ENCODE peak calls at places on chromosomes 5 and 9, in five cellular contexts. L is colonic mucosa; A is right lobe of liver; V is CD8-positive, alpha-beta T cell; S is left ventricle myocardium inferior. T is an unnamed sample.

GRCh38 chr5:32942225-32942989 is 231.3 kb downstream of the NPR3 start:
- DNase-seq in S (no peak), L (peak; percentile 49), A (no peak), V (no peak), T (peak; percentile 26)

GRCh38 chr9:80948876-80949275 is 740.5 kb downstream of the TLE1 start:
- DNase-seq in L (no peak), V (no peak), S (no peak), A (no peak), T (no peak)

GRCh38 chr5:35009059-35009458 is 38.7 kb downstream of the AGXT2 start:
- DNase-seq in L (no peak), V (no peak), S (no peak), A (no peak), T (no peak)

GRCh38 chr9:133792721-133793470 is 54.7 kb upstream of the SARDH start:
- DNase-seq in A (peak; percentile 75), L (peak; percentile 72), V (peak; percentile 19), S (peak; percentile 79), T (no peak)

GRCh38 chr5:95631265-95631957 is 11.5 kb downstream of the GPR150 start:
- DNase-seq in V (no peak), A (no peak), S (no peak), L (no peak), T (no peak)

GRCh38 chr5:34959323-34959722 is 30.0 kb downstream of the DNAJC21 start:
- DNase-seq in S (no peak), L (no peak), V (no peak), A (no peak), T (peak; percentile 75)

GRCh38 chr9:124251188-124251587 is 6.6 kb upstream of the NEK6 start:
- DNase-seq in S (no peak), V (no peak), A (peak; percentile 7), L (no peak), T (no peak)

GRCh38 chr9:6239048-6239461 is 23.4 kb downstream of the IL33 start:
- DNase-seq in L (no peak), S (no peak), V (no peak), A (no peak), T (no peak)

GRCh38 chr9:126756876-126757415 is 47.9 kb upstream of the ZBTB43 start:
- DNase-seq in S (no peak), L (no peak), V (no peak), A (peak; percentile 15), T (no peak)

GRCh38 chr9:96020822-96021615 is 145.5 kb downstream of the ERCC6L2 start:
- DNase-seq in L (peak; percentile 36), S (no peak), A (no peak), V (peak; percentile 39), T (no peak)

GRCh38 chr5:143143973-143144372 is 259.5 kb downstream of the NR3C1 start:
- DNase-seq in A (no peak), L (no peak), V (no peak), S (no peak), T (no peak)

GRCh38 chr5:37539459-37539858 is 160.3 kb downstream of the WDR70 start:
- DNase-seq in V (no peak), S (no peak), L (no peak), A (no peak), T (no peak)

GRCh38 chr9:99896119-99896518 is 10.3 kb upstream of the STX17 start:
- DNase-seq in V (no peak), S (no peak), L (no peak), A (no peak), T (no peak)

GRCh38 chr9:109194157-109194556 is 27.1 kb upstream of the FRRS1L start:
- DNase-seq in L (no peak), A (no peak), S (no peak), V (no peak), T (no peak)

DNA sequence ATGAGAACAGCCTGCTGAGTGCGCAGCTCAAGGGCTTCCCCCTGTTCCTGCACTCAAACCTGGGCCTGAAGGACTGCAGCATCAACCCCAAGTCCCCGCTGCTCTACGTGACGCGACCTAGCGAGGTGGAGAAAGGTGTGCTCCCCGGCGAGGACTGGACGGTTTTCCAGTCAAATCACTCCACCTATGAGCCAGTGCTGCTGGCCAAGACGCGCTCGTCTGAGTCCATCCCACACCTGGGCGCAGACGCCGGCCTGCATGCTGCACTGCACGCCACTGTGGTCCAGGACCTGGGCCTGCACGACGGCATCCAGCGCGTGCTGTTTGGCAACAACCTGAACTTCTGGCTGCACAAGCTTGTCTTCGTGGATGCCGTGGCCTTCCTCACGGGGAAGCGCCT is 19.9 kb downstream of the NDST1 start:
- DNase-seq in A (no peak), L (no peak), S (no peak), V (no peak), T (no peak)
- H3K4me3 ChIP-seq in A (no peak overlapping the region), L (no peak overlapping the region), S (no peak overlapping the region), V (no peak overlapping the region), T (no peak overlapping the region)

GRCh38 chr5:7850241-7850532 is 746 bp downstream of the CFAP90 start:
- DNase-seq in V (no peak), S (no peak), L (no peak), A (peak; percentile 48), T (no peak)

GRCh38 chr5:7851617-7852289 is 820 bp upstream of the CFAP90 start:
- DNase-seq in S (no peak), V (no peak), L (no peak), A (peak; percentile 79), T (no peak)

GRCh38 chr5:7849531-7850240 is 1.2 kb downstream of the CFAP90 start:
- DNase-seq in S (no peak), V (no peak), L (no peak), A (no peak), T (no peak)

GRCh38 chr5:7851240-7851592 is 283 bp upstream of the CFAP90 start:
- DNase-seq in A (no peak), V (no peak), S (no peak), L (no peak), T (no peak)

DNA sequence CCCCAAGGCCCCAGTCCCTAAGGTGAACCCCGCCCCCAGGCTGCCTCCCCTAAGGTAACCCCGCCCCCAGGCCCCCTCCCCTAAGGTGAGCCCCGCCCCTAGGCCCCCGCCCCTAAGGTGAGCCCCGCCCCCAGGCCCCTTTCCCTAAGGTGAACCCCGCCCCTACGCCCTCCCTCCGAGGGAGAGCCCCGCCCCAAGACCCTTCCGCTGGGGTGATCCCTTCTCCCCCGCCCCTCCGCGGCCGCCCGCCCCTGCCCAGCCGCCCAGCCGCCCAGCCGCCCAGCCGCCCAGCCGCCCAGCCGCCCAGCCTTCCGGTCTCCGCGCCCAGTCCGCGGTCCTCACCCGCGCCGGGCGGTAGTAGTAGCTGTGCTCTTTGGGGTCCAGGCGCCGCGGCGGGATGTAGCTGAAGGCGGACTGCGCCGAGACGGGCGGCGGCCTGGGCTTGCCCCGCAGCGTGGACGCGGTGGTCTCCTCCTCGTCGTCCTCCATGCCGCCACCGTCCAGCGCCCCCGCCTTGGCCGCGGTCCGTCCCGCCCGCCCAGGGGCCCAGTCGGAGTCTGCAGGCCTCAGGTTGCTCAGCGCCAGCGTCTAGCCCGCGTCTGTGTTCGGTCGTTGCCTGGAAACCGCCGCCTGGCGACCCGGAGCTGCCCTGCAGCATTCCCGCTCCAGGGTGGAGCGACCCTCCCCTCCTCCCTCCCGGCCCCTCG is at the start of gene CFAP90:
- DNase-seq in A (peak; percentile 64), S (peak; percentile 33), L (peak; percentile 29), V (no peak), T (no peak)
- TF ChIP-seq CTCF in A (peak; percentile 14), S (peak; percentile 40), L (no peak), V (no peak), T (no peak)

DNA sequence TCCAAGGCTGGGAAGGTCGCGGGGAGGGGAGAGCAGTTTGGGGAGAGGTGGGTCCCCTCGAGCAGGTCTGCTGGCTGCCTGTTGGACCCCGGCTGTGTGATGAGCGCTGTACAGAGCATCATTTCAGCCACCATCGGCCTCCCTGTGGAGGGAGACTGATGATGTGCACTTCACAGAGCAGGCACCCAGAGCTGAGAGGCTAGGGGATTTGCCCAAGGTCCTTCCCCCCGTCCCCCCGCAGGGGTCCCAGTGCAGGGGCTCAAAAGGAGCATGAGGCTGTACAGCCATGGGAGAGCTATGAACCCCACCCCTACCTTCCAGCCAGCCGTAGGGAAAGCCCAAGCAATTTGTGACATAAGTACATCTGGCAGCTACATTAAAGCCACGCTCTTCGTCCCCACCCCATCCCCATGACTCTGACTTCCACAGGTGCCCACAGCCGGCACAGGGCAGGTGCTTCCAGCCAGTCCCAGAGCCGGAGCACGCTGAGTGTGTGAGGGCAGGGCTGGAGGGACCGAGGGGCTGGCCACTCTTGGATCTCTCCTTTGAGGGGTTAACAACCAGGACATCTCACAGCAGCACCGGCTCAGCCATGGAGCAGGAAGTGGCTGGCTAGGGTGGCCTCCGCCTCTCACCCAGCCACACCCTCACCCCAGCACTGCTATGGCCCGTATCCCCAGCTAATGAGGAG is 2.3 kb upstream of the FAM78A start:
- DNase-seq in V (no peak), S (no peak), L (no peak), A (no peak), T (no peak)
- H3K4me3 ChIP-seq in V (peak overlapping the region; percentile 49), S (peak overlapping the region; percentile 96), L (peak overlapping the region; percentile 62), A (no peak overlapping the region), T (no peak overlapping the region)

GRCh38 chr5:170434953-170435605 is 45.9 kb upstream of the KCNMB1 start:
- DNase-seq in A (peak; percentile 64), L (peak; percentile 38), S (peak; percentile 68), V (peak; percentile 46), T (peak; percentile 2)
- TF ChIP-seq CTCF in A (peak; percentile 97), L (peak; percentile 95), S (peak; percentile 99), V (peak; percentile 92), T (peak; percentile 97)

DNA sequence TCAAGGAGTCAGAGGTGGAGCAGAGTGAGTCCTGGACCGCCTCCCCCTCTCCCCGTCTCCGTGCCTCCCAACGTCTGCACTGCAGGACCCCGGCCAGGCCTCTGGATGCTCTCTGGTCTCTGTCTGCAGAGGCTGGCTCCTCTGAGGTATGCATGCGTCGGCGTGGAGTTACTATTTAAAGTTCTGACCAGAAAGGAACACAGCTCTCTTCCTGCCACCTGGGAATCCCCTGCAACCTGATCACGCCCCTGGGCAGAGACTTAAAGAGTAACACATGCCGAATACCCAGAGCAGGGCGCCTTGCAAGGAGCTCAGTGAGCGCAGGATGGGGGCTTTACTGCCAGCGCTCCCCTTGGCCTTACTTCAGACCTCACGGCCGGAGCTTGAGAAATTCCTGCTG is 16.0 kb downstream of the ANXA6 start:
- DNase-seq in A (no peak), S (peak; percentile 36), V (peak; percentile 42), L (peak; percentile 24), T (peak; percentile 78)
- H3K4me3 ChIP-seq in A (no peak overlapping the region), S (peak overlapping the region; percentile 31), V (peak overlapping the region; percentile 43), L (no peak overlapping the region), T (peak overlapping the region; percentile 39)

T was measured in GM12864.